ENCODE peak calls at places on chromosomes 6 and 20, in nine cellular contexts. One of them, this sample, is unnamed.
A peak's percentile ranks its signal among the peaks of the same experiment; 100 is the strongest.

GRCh38 chr6:150426198-150426597 is 57.4 kb downstream of the IYD start:
- DNase-seq in neural crest cell: no peak
- DNase-seq in activated CD4-positive, alpha-beta memory T cell treated with anti-CD3 and anti-CD28 coated beads for 36 hours: no peak
- DNase-seq in Kasumi-1: no peak
- DNase-seq in GM03348: no peak
- DNase-seq in GM20000: no peak
- DNase-seq in activated T-cell treated with anti-CD3 and anti-CD28 coated beads for 1 hour: no peak
- DNase-seq in stimulated activated CD4-positive, alpha-beta T cell treated with anti-CD3 and anti-CD28 coated beads, Interleukin-2, amount 100 ng/mL, for 24 hours: no peak
- DNase-seq in GF-D8: no peak
- DNase-seq in this sample: no peak

GRCh38 chr6:2714359-2714895 is 36.3 kb downstream of the MYLK4 start:
- DNase-seq in activated T-cell treated with anti-CD3 and anti-CD28 coated beads for 1 hour: no peak
- DNase-seq in GM03348: peak; percentile 69
- DNase-seq in stimulated activated CD4-positive, alpha-beta T cell treated with anti-CD3 and anti-CD28 coated beads, Interleukin-2, amount 100 ng/mL, for 24 hours: no peak
- DNase-seq in GM20000: no peak
- DNase-seq in Kasumi-1: no peak
- DNase-seq in neural crest cell: no peak
- DNase-seq in activated CD4-positive, alpha-beta memory T cell treated with anti-CD3 and anti-CD28 coated beads for 36 hours: no peak
- DNase-seq in GF-D8: no peak
- DNase-seq in this sample: no peak

GRCh38 chr6:11414564-11414963 is 123.0 kb upstream of the TMEM170B start:
- DNase-seq in activated CD4-positive, alpha-beta memory T cell treated with anti-CD3 and anti-CD28 coated beads for 36 hours: peak; percentile 63
- DNase-seq in Kasumi-1: no peak
- DNase-seq in activated T-cell treated with anti-CD3 and anti-CD28 coated beads for 1 hour: no peak
- DNase-seq in stimulated activated CD4-positive, alpha-beta T cell treated with anti-CD3 and anti-CD28 coated beads, Interleukin-2, amount 100 ng/mL, for 24 hours: no peak
- DNase-seq in neural crest cell: no peak
- DNase-seq in GM03348: no peak
- DNase-seq in GF-D8: no peak
- DNase-seq in GM20000: peak; percentile 43
- DNase-seq in this sample: peak; percentile 33

GRCh38 chr6:157613011-157613522 is 210.0 kb upstream of the SNX9 start:
- DNase-seq in GM03348: peak; percentile 74
- DNase-seq in GF-D8: peak; percentile 13
- DNase-seq in GM20000: no peak
- DNase-seq in Kasumi-1: no peak
- DNase-seq in neural crest cell: no peak
- DNase-seq in stimulated activated CD4-positive, alpha-beta T cell treated with anti-CD3 and anti-CD28 coated beads, Interleukin-2, amount 100 ng/mL, for 24 hours: no peak
- DNase-seq in activated T-cell treated with anti-CD3 and anti-CD28 coated beads for 1 hour: no peak
- DNase-seq in activated CD4-positive, alpha-beta memory T cell treated with anti-CD3 and anti-CD28 coated beads for 36 hours: no peak
- DNase-seq in this sample: no peak

GRCh38 chr6:23446394-23447001 is 679.5 kb upstream of the NRSN1 start:
- DNase-seq in activated CD4-positive, alpha-beta memory T cell treated with anti-CD3 and anti-CD28 coated beads for 36 hours: no peak
- DNase-seq in Kasumi-1: peak; percentile 33
- DNase-seq in GM20000: no peak
- DNase-seq in stimulated activated CD4-positive, alpha-beta T cell treated with anti-CD3 and anti-CD28 coated beads, Interleukin-2, amount 100 ng/mL, for 24 hours: no peak
- DNase-seq in GF-D8: no peak
- DNase-seq in activated T-cell treated with anti-CD3 and anti-CD28 coated beads for 1 hour: no peak
- DNase-seq in GM03348: peak; percentile 64
- DNase-seq in neural crest cell: peak; percentile 3
- DNase-seq in this sample: no peak

GRCh38 chr20:1734269-1734858 is 76.8 kb upstream of the SIRPG start:
- DNase-seq in stimulated activated CD4-positive, alpha-beta T cell treated with anti-CD3 and anti-CD28 coated beads, Interleukin-2, amount 100 ng/mL, for 24 hours: no peak
- DNase-seq in activated T-cell treated with anti-CD3 and anti-CD28 coated beads for 1 hour: no peak
- DNase-seq in GF-D8: peak; percentile 6
- DNase-seq in GM20000: peak; percentile 62
- DNase-seq in neural crest cell: no peak
- DNase-seq in GM03348: peak; percentile 34
- DNase-seq in activated CD4-positive, alpha-beta memory T cell treated with anti-CD3 and anti-CD28 coated beads for 36 hours: peak; percentile 46
- DNase-seq in Kasumi-1: peak; percentile 41
- DNase-seq in this sample: no peak

GRCh38 chr6:143279385-143279784 is 171.1 kb downstream of the ADAT2 start:
- DNase-seq in GM20000: peak; percentile 28
- DNase-seq in GM03348: peak; percentile 28
- DNase-seq in Kasumi-1: no peak
- DNase-seq in GF-D8: no peak
- DNase-seq in neural crest cell: no peak
- DNase-seq in stimulated activated CD4-positive, alpha-beta T cell treated with anti-CD3 and anti-CD28 coated beads, Interleukin-2, amount 100 ng/mL, for 24 hours: peak; percentile 18
- DNase-seq in activated CD4-positive, alpha-beta memory T cell treated with anti-CD3 and anti-CD28 coated beads for 36 hours: peak; percentile 13
- DNase-seq in activated T-cell treated with anti-CD3 and anti-CD28 coated beads for 1 hour: no peak
- DNase-seq in this sample: no peak

GRCh38 chr6:44268095-44268628 is 2.1 kb upstream of the TMEM151B start:
- DNase-seq in activated T-cell treated with anti-CD3 and anti-CD28 coated beads for 1 hour: no peak
- DNase-seq in GM03348: peak; percentile 73
- DNase-seq in neural crest cell: peak; percentile 60
- DNase-seq in activated CD4-positive, alpha-beta memory T cell treated with anti-CD3 and anti-CD28 coated beads for 36 hours: peak; percentile 77
- DNase-seq in Kasumi-1: peak; percentile 30
- DNase-seq in GM20000: peak; percentile 80
- DNase-seq in stimulated activated CD4-positive, alpha-beta T cell treated with anti-CD3 and anti-CD28 coated beads, Interleukin-2, amount 100 ng/mL, for 24 hours: peak; percentile 69
- DNase-seq in GF-D8: no peak
- DNase-seq in this sample: peak; percentile 52

GRCh38 chr6:107740496-107741190 is 83.5 kb downstream of the SCML4 start:
- DNase-seq in GM03348: peak; percentile 26
- DNase-seq in GM20000: no peak
- DNase-seq in neural crest cell: no peak
- DNase-seq in GF-D8: no peak
- DNase-seq in Kasumi-1: no peak
- DNase-seq in activated T-cell treated with anti-CD3 and anti-CD28 coated beads for 1 hour: no peak
- DNase-seq in stimulated activated CD4-positive, alpha-beta T cell treated with anti-CD3 and anti-CD28 coated beads, Interleukin-2, amount 100 ng/mL, for 24 hours: peak; percentile 46
- DNase-seq in activated CD4-positive, alpha-beta memory T cell treated with anti-CD3 and anti-CD28 coated beads for 36 hours: peak; percentile 53
- DNase-seq in this sample: no peak

GRCh38 chr20:16595376-16595775 is 22.1 kb upstream of the KIF16B start:
- DNase-seq in activated T-cell treated with anti-CD3 and anti-CD28 coated beads for 1 hour: no peak
- DNase-seq in stimulated activated CD4-positive, alpha-beta T cell treated with anti-CD3 and anti-CD28 coated beads, Interleukin-2, amount 100 ng/mL, for 24 hours: no peak
- DNase-seq in activated CD4-positive, alpha-beta memory T cell treated with anti-CD3 and anti-CD28 coated beads for 36 hours: no peak
- DNase-seq in GM03348: no peak
- DNase-seq in neural crest cell: no peak
- DNase-seq in GF-D8: no peak
- DNase-seq in GM20000: no peak
- DNase-seq in Kasumi-1: no peak
- DNase-seq in this sample: no peak

GRCh38 chr6:132304891-132305305 is 96.4 kb downstream of the MOXD1 start:
- DNase-seq in neural crest cell: no peak
- DNase-seq in stimulated activated CD4-positive, alpha-beta T cell treated with anti-CD3 and anti-CD28 coated beads, Interleukin-2, amount 100 ng/mL, for 24 hours: no peak
- DNase-seq in GF-D8: no peak
- DNase-seq in Kasumi-1: no peak
- DNase-seq in activated CD4-positive, alpha-beta memory T cell treated with anti-CD3 and anti-CD28 coated beads for 36 hours: no peak
- DNase-seq in activated T-cell treated with anti-CD3 and anti-CD28 coated beads for 1 hour: no peak
- DNase-seq in GM03348: no peak
- DNase-seq in GM20000: no peak
- DNase-seq in this sample: no peak

GRCh38 chr6:169046483-169047192 is 207.0 kb downstream of the THBS2 start:
- DNase-seq in GM20000: no peak
- DNase-seq in GM03348: peak; percentile 51
- DNase-seq in GF-D8: no peak
- DNase-seq in activated T-cell treated with anti-CD3 and anti-CD28 coated beads for 1 hour: no peak
- DNase-seq in activated CD4-positive, alpha-beta memory T cell treated with anti-CD3 and anti-CD28 coated beads for 36 hours: no peak
- DNase-seq in Kasumi-1: no peak
- DNase-seq in stimulated activated CD4-positive, alpha-beta T cell treated with anti-CD3 and anti-CD28 coated beads, Interleukin-2, amount 100 ng/mL, for 24 hours: no peak
- DNase-seq in neural crest cell: no peak
- DNase-seq in this sample: no peak

GRCh38 chr20:51021067-51022025 is 1.6 kb downstream of the KCNG1 start:
- DNase-seq in GM20000: no peak
- DNase-seq in stimulated activated CD4-positive, alpha-beta T cell treated with anti-CD3 and anti-CD28 coated beads, Interleukin-2, amount 100 ng/mL, for 24 hours: no peak
- DNase-seq in GF-D8: no peak
- DNase-seq in neural crest cell: no peak
- DNase-seq in Kasumi-1: no peak
- DNase-seq in GM03348: peak; percentile 43
- DNase-seq in activated CD4-positive, alpha-beta memory T cell treated with anti-CD3 and anti-CD28 coated beads for 36 hours: no peak
- DNase-seq in activated T-cell treated with anti-CD3 and anti-CD28 coated beads for 1 hour: no peak
- DNase-seq in this sample: no peak

GRCh38 chr6:69383627-69384026 is 413.2 kb downstream of the LMBRD1 start:
- DNase-seq in Kasumi-1: no peak
- DNase-seq in GM20000: no peak
- DNase-seq in activated CD4-positive, alpha-beta memory T cell treated with anti-CD3 and anti-CD28 coated beads for 36 hours: no peak
- DNase-seq in GF-D8: no peak
- DNase-seq in GM03348: no peak
- DNase-seq in activated T-cell treated with anti-CD3 and anti-CD28 coated beads for 1 hour: no peak
- DNase-seq in neural crest cell: no peak
- DNase-seq in stimulated activated CD4-positive, alpha-beta T cell treated with anti-CD3 and anti-CD28 coated beads, Interleukin-2, amount 100 ng/mL, for 24 hours: no peak
- DNase-seq in this sample: no peak

GRCh38 chr6:15915508-15916178 is 213.2 kb upstream of the MYLIP start:
- DNase-seq in GM20000: no peak
- DNase-seq in GM03348: no peak
- DNase-seq in GF-D8: no peak
- DNase-seq in activated CD4-positive, alpha-beta memory T cell treated with anti-CD3 and anti-CD28 coated beads for 36 hours: no peak
- DNase-seq in activated T-cell treated with anti-CD3 and anti-CD28 coated beads for 1 hour: no peak
- DNase-seq in Kasumi-1: no peak
- DNase-seq in neural crest cell: no peak
- DNase-seq in stimulated activated CD4-positive, alpha-beta T cell treated with anti-CD3 and anti-CD28 coated beads, Interleukin-2, amount 100 ng/mL, for 24 hours: no peak
- DNase-seq in this sample: no peak

GRCh38 chr6:169162968-169163903 is 90.4 kb downstream of the THBS2 start:
- DNase-seq in GM03348: peak; percentile 88
- DNase-seq in activated CD4-positive, alpha-beta memory T cell treated with anti-CD3 and anti-CD28 coated beads for 36 hours: no peak
- DNase-seq in GF-D8: no peak
- DNase-seq in stimulated activated CD4-positive, alpha-beta T cell treated with anti-CD3 and anti-CD28 coated beads, Interleukin-2, amount 100 ng/mL, for 24 hours: no peak
- DNase-seq in neural crest cell: no peak
- DNase-seq in GM20000: no peak
- DNase-seq in activated T-cell treated with anti-CD3 and anti-CD28 coated beads for 1 hour: no peak
- DNase-seq in Kasumi-1: peak; percentile 83
- DNase-seq in this sample: no peak

GRCh38 chr20:47568019-47568418 is 66.3 kb downstream of the NCOA3 start:
- DNase-seq in GF-D8: no peak
- DNase-seq in neural crest cell: no peak
- DNase-seq in GM03348: peak; percentile 72
- DNase-seq in Kasumi-1: no peak
- DNase-seq in GM20000: no peak
- DNase-seq in activated CD4-positive, alpha-beta memory T cell treated with anti-CD3 and anti-CD28 coated beads for 36 hours: no peak
- DNase-seq in activated T-cell treated with anti-CD3 and anti-CD28 coated beads for 1 hour: no peak
- DNase-seq in stimulated activated CD4-positive, alpha-beta T cell treated with anti-CD3 and anti-CD28 coated beads, Interleukin-2, amount 100 ng/mL, for 24 hours: no peak
- DNase-seq in this sample: no peak

GRCh38 chr20:25544316-25544715 is 41.0 kb downstream of the NINL start:
- DNase-seq in GF-D8: no peak
- DNase-seq in Kasumi-1: no peak
- DNase-seq in neural crest cell: no peak
- DNase-seq in activated CD4-positive, alpha-beta memory T cell treated with anti-CD3 and anti-CD28 coated beads for 36 hours: no peak
- DNase-seq in GM20000: no peak
- DNase-seq in activated T-cell treated with anti-CD3 and anti-CD28 coated beads for 1 hour: no peak
- DNase-seq in stimulated activated CD4-positive, alpha-beta T cell treated with anti-CD3 and anti-CD28 coated beads, Interleukin-2, amount 100 ng/mL, for 24 hours: no peak
- DNase-seq in GM03348: no peak
- DNase-seq in this sample: no peak

GRCh38 chr6:167553716-167554115 is 228.8 kb downstream of the TTLL2 start:
- DNase-seq in neural crest cell: no peak
- DNase-seq in GM20000: no peak
- DNase-seq in stimulated activated CD4-positive, alpha-beta T cell treated with anti-CD3 and anti-CD28 coated beads, Interleukin-2, amount 100 ng/mL, for 24 hours: no peak
- DNase-seq in Kasumi-1: no peak
- DNase-seq in GM03348: no peak
- DNase-seq in activated T-cell treated with anti-CD3 and anti-CD28 coated beads for 1 hour: no peak
- DNase-seq in activated CD4-positive, alpha-beta memory T cell treated with anti-CD3 and anti-CD28 coated beads for 36 hours: no peak
- DNase-seq in GF-D8: no peak
- DNase-seq in this sample: no peak

GRCh38 chr20:37387519-37388269 is 41.8 kb downstream of the SRC start:
- DNase-seq in GF-D8: no peak
- DNase-seq in GM03348: no peak
- DNase-seq in stimulated activated CD4-positive, alpha-beta T cell treated with anti-CD3 and anti-CD28 coated beads, Interleukin-2, amount 100 ng/mL, for 24 hours: no peak
- DNase-seq in GM20000: no peak
- DNase-seq in activated CD4-positive, alpha-beta memory T cell treated with anti-CD3 and anti-CD28 coated beads for 36 hours: no peak
- DNase-seq in Kasumi-1: no peak
- DNase-seq in neural crest cell: no peak
- DNase-seq in activated T-cell treated with anti-CD3 and anti-CD28 coated beads for 1 hour: no peak
- DNase-seq in this sample: no peak

GRCh38 chr6:166307981-166308768 is at the start of gene PRR18:
- DNase-seq in stimulated activated CD4-positive, alpha-beta T cell treated with anti-CD3 and anti-CD28 coated beads, Interleukin-2, amount 100 ng/mL, for 24 hours: no peak
- DNase-seq in activated T-cell treated with anti-CD3 and anti-CD28 coated beads for 1 hour: no peak
- DNase-seq in Kasumi-1: no peak
- DNase-seq in activated CD4-positive, alpha-beta memory T cell treated with anti-CD3 and anti-CD28 coated beads for 36 hours: no peak
- DNase-seq in neural crest cell: peak; percentile 31
- DNase-seq in GF-D8: no peak
- DNase-seq in GM20000: peak; percentile 61
- DNase-seq in GM03348: no peak
- DNase-seq in this sample: no peak

GRCh38 chr20:3764659-3765058 is 2.9 kb downstream of the ADISSP start:
- DNase-seq in activated CD4-positive, alpha-beta memory T cell treated with anti-CD3 and anti-CD28 coated beads for 36 hours: no peak
- DNase-seq in Kasumi-1: no peak
- DNase-seq in stimulated activated CD4-positive, alpha-beta T cell treated with anti-CD3 and anti-CD28 coated beads, Interleukin-2, amount 100 ng/mL, for 24 hours: no peak
- DNase-seq in GF-D8: no peak
- DNase-seq in GM03348: no peak
- DNase-seq in neural crest cell: no peak
- DNase-seq in activated T-cell treated with anti-CD3 and anti-CD28 coated beads for 1 hour: no peak
- DNase-seq in GM20000: no peak
- DNase-seq in this sample: no peak

GRCh38 chr20:43681468-43681942 is 14.6 kb downstream of the MYBL2 start:
- DNase-seq in GM03348: no peak
- DNase-seq in activated CD4-positive, alpha-beta memory T cell treated with anti-CD3 and anti-CD28 coated beads for 36 hours: no peak
- DNase-seq in Kasumi-1: peak; percentile 6
- DNase-seq in GM20000: peak; percentile 32
- DNase-seq in neural crest cell: no peak
- DNase-seq in activated T-cell treated with anti-CD3 and anti-CD28 coated beads for 1 hour: no peak
- DNase-seq in GF-D8: no peak
- DNase-seq in stimulated activated CD4-positive, alpha-beta T cell treated with anti-CD3 and anti-CD28 coated beads, Interleukin-2, amount 100 ng/mL, for 24 hours: no peak
- DNase-seq in this sample: no peak

GRCh38 chr20:12270863-12271262 is 353.2 kb downstream of the BTBD3 start:
- DNase-seq in GM20000: no peak
- DNase-seq in neural crest cell: no peak
- DNase-seq in GM03348: no peak
- DNase-seq in GF-D8: no peak
- DNase-seq in activated T-cell treated with anti-CD3 and anti-CD28 coated beads for 1 hour: no peak
- DNase-seq in Kasumi-1: no peak
- DNase-seq in activated CD4-positive, alpha-beta memory T cell treated with anti-CD3 and anti-CD28 coated beads for 36 hours: no peak
- DNase-seq in stimulated activated CD4-positive, alpha-beta T cell treated with anti-CD3 and anti-CD28 coated beads, Interleukin-2, amount 100 ng/mL, for 24 hours: no peak
- DNase-seq in this sample: no peak

GRCh38 chr20:32842688-32843524 is 15.8 kb upstream of the EFCAB8 start:
- DNase-seq in GM20000: no peak
- DNase-seq in GM03348: no peak
- DNase-seq in activated CD4-positive, alpha-beta memory T cell treated with anti-CD3 and anti-CD28 coated beads for 36 hours: no peak
- DNase-seq in stimulated activated CD4-positive, alpha-beta T cell treated with anti-CD3 and anti-CD28 coated beads, Interleukin-2, amount 100 ng/mL, for 24 hours: no peak
- DNase-seq in Kasumi-1: no peak
- DNase-seq in activated T-cell treated with anti-CD3 and anti-CD28 coated beads for 1 hour: no peak
- DNase-seq in GF-D8: no peak
- DNase-seq in neural crest cell: no peak
- DNase-seq in this sample: no peak

GRCh38 chr6:137725949-137726348 is 141.1 kb upstream of the TNFAIP3 start:
- DNase-seq in activated CD4-positive, alpha-beta memory T cell treated with anti-CD3 and anti-CD28 coated beads for 36 hours: no peak
- DNase-seq in GF-D8: no peak
- DNase-seq in GM20000: no peak
- DNase-seq in neural crest cell: no peak
- DNase-seq in activated T-cell treated with anti-CD3 and anti-CD28 coated beads for 1 hour: no peak
- DNase-seq in GM03348: no peak
- DNase-seq in stimulated activated CD4-positive, alpha-beta T cell treated with anti-CD3 and anti-CD28 coated beads, Interleukin-2, amount 100 ng/mL, for 24 hours: no peak
- DNase-seq in Kasumi-1: no peak
- DNase-seq in this sample: no peak

GRCh38 chr20:50221501-50222323 is 31.1 kb downstream of the CEBPB start:
- DNase-seq in neural crest cell: no peak
- DNase-seq in GF-D8: peak; percentile 93
- DNase-seq in activated CD4-positive, alpha-beta memory T cell treated with anti-CD3 and anti-CD28 coated beads for 36 hours: no peak
- DNase-seq in GM03348: peak; percentile 62
- DNase-seq in GM20000: no peak
- DNase-seq in activated T-cell treated with anti-CD3 and anti-CD28 coated beads for 1 hour: no peak
- DNase-seq in stimulated activated CD4-positive, alpha-beta T cell treated with anti-CD3 and anti-CD28 coated beads, Interleukin-2, amount 100 ng/mL, for 24 hours: no peak
- DNase-seq in Kasumi-1: no peak
- DNase-seq in this sample: no peak

GRCh38 chr6:52643158-52643557 is 27.8 kb upstream of the TMEM14A start:
- DNase-seq in GF-D8: no peak
- DNase-seq in activated T-cell treated with anti-CD3 and anti-CD28 coated beads for 1 hour: no peak
- DNase-seq in activated CD4-positive, alpha-beta memory T cell treated with anti-CD3 and anti-CD28 coated beads for 36 hours: no peak
- DNase-seq in GM20000: no peak
- DNase-seq in neural crest cell: no peak
- DNase-seq in GM03348: no peak
- DNase-seq in Kasumi-1: no peak
- DNase-seq in stimulated activated CD4-positive, alpha-beta T cell treated with anti-CD3 and anti-CD28 coated beads, Interleukin-2, amount 100 ng/mL, for 24 hours: no peak
- DNase-seq in this sample: no peak

GRCh38 chr6:35473849-35474128 is 5.6 kb downstream of the RPL10A start:
- DNase-seq in neural crest cell: no peak
- DNase-seq in activated T-cell treated with anti-CD3 and anti-CD28 coated beads for 1 hour: no peak
- DNase-seq in activated CD4-positive, alpha-beta memory T cell treated with anti-CD3 and anti-CD28 coated beads for 36 hours: no peak
- DNase-seq in GF-D8: no peak
- DNase-seq in Kasumi-1: peak; percentile 18
- DNase-seq in GM03348: no peak
- DNase-seq in stimulated activated CD4-positive, alpha-beta T cell treated with anti-CD3 and anti-CD28 coated beads, Interleukin-2, amount 100 ng/mL, for 24 hours: no peak
- DNase-seq in GM20000: no peak
- DNase-seq in this sample: no peak